ENCODE peak calls at places on chromosomes 11 and 22, in five cellular contexts. P is fibroblast of lung, W is A549, H is MCF 10A, T is lower leg skin. D is an unnamed sample.

GRCh38 chr11:8760896-8761295 is 78.3 kb downstream of the RPL27A start:
- DNase-seq in P (peak), W (no peak), H (no peak), T (no peak), D (no peak)

GRCh38 chr11:80441821-80442220 is 1001.0 kb upstream of the TENM4 start:
- DNase-seq in P (peak), W (no peak), H (peak), T (no peak), D (peak)

GRCh38 chr22:48795664-48796063 is 1032.0 kb downstream of the BRD1 start:
- DNase-seq in P (peak), W (no peak), H (no peak), T (no peak), D (no peak)

GRCh38 chr11:111908639-111909305 is 2.8 kb downstream of the CRYAB start:
- DNase-seq in P (no peak), W (no peak), H (no peak), T (no peak), D (no peak)

GRCh38 chr11:16786131-16786530 is 47.7 kb downstream of the C11orf58 start:
- DNase-seq in P (no peak), W (no peak), H (no peak), T (no peak), D (no peak)

GRCh38 chr11:74648894-74649293 is 56.5 kb downstream of the POLD3 start:
- DNase-seq in P (peak), W (no peak), H (no peak), T (no peak), D (no peak)

GRCh38 chr22:27726726-27727449 is 74.7 kb downstream of the MN1 start:
- DNase-seq in P (peak), W (peak), H (peak), T (peak), D (no peak)

GRCh38 chr11:7621090-7621489 is 52.2 kb downstream of the CYB5R2 start:
- DNase-seq in P (no peak), W (no peak), H (no peak), T (no peak), D (no peak)

GRCh38 chr11:44006882-44007495 is 40.8 kb upstream of the ACCSL start:
- DNase-seq in P (no peak), W (no peak), H (no peak), T (no peak), D (no peak)

GRCh38 chr11:116605543-116605942 is 167.2 kb downstream of the BUD13 start:
- DNase-seq in P (peak), W (peak), H (peak), T (no peak), D (peak)

GRCh38 chr22:21041937-21042336 is 3.8 kb upstream of the LRRC74B start:
- DNase-seq in P (peak), W (no peak), H (peak), T (no peak), D (peak)

DNA sequence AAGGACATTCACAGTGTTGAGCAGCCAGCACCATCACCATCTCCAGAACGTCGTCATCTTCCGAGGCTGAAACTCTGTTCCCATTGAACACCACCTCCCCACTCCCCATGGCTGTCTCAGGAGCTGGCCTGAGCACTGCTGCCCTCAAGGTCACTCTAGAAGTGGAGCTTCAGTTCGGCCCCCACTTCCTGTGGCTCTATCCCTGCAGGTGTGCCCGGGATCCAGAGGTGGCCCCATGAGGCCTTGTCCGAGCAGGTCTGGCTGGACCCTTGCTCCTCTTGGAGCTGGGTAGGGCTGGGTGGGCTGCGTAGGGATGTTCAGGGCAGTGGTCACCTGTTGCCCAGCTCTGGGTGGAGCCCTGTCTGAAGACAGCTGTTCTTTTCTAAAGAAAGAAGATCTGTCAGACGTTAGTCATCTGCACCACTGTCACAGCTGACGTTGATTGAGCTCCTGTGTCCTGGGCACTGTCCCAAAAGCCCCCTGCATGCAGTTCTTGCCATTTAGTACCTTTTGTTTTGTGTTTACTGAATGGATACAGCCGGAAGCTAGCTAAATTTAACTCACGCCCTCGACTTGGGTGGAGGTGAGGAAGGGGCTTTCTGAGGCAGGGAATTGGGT is 75.5 kb upstream of the CLDN5 start:
- DNase-seq in P (no peak), W (no peak), H (no peak), T (no peak), D (no peak)
- TF ChIP-seq CTCF in P (no peak), W (no peak), H (no peak), T (no peak), D (no peak)

GRCh38 chr11:15006139-15006759 is 34.1 kb upstream of the CALCA start:
- DNase-seq in P (peak), W (peak), H (peak), T (no peak), D (peak)
- TF ChIP-seq CTCF in P (no peak), W (peak), H (peak), T (no peak), D (peak)

DNA sequence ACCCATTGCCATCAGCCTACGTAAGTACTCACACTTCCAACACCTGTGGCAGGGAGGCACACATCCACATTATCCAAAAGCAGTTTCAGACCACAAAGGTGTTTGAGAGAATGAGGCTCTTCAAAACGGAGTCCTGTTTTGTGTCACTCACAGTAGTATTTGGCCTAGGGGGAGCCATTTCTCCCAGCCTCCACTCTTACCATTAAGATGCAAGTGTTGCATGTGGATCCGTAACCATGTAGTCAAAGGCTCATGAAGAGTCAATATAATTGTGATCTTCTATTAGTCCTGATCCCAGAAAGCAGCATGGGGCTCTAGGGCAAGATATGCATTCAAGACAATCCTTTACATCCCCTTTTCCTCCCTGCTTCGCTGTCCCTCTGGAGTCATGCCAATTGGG is 41.5 kb downstream of the IL10RA start:
- DNase-seq in P (no peak), W (no peak), H (no peak), T (no peak), D (no peak)
- TF ChIP-seq CTCF in P (no peak), W (no peak), H (no peak), T (no peak), D (no peak)

GRCh38 chr11:12052676-12053605 is 44.5 kb upstream of the DKK3 start:
- DNase-seq in P (no peak), W (peak), H (peak), T (no peak), D (peak)
- TF ChIP-seq CTCF in P (no peak), W (no peak), H (no peak), T (no peak), D (peak)

GRCh38 chr22:42269407-42270177 is 861 bp downstream of the TCF20 start:
- DNase-seq in P (no peak), W (peak), H (peak), T (peak), D (peak)
- TF ChIP-seq CTCF in P (no peak), W (no peak), H (peak), T (no peak), D (no peak)

GRCh38 chr22:26259510-26259909 is 90.2 kb downstream of the SEZ6L start:
- DNase-seq in P (peak), W (peak), H (peak), T (no peak), D (peak)
- TF ChIP-seq CTCF in P (no peak), W (no peak), H (no peak), T (no peak), D (no peak)

D was measured in mammary epithelial cell.